ENCODE peak calls at places on chromosome 15, in four cellular contexts. H is NCI-H524, T is AG04450, R is esophagus muscularis mucosa. F is an unnamed sample.

GRCh38 chr15:46442196-46442595 is 807.4 kb downstream of the SQOR start:
- DNase-seq in T (no peak), R (no peak), H (no peak), F (no peak)

GRCh38 chr15:34318277-34319079 is 19.1 kb downstream of the SLC12A6 start:
- DNase-seq in H (peak; percentile 67), T (no peak), R (no peak), F (peak; percentile 47)

GRCh38 chr15:34243226-34243625 is 18.4 kb downstream of the EMC4 start:
- DNase-seq in R (no peak), T (no peak), H (no peak), F (no peak)

GRCh38 chr15:85335193-85335939 is 45.0 kb upstream of the AKAP13 start:
- DNase-seq in H (no peak), T (no peak), R (no peak), F (no peak)

GRCh38 chr15:33194237-33194636 is 277 bp downstream of the FMN1 start:
- DNase-seq in T (no peak), R (no peak), H (peak; percentile 55), F (no peak)

GRCh38 chr15:69861331-69862171 is 236.2 kb downstream of the TLE3 start:
- DNase-seq in H (peak; percentile 81), R (no peak), T (no peak), F (no peak)

GRCh38 chr15:74855857-74856256 is 12.9 kb upstream of the ULK3 start:
- DNase-seq in T (no peak), R (no peak), H (no peak), F (no peak)

GRCh38 chr15:34047893-34048775 is 9.1 kb upstream of the AVEN start:
- DNase-seq in H (peak; percentile 22), R (no peak), T (no peak), F (no peak)

GRCh38 chr15:78434134-78434533 is 3.9 kb upstream of the IREB2 start:
- DNase-seq in H (no peak), R (peak; percentile 55), T (no peak), F (peak; percentile 2)

GRCh38 chr15:51869074-51869425 is 39.6 kb downstream of the TMOD3 start:
- DNase-seq in H (no peak), R (no peak), T (peak; percentile 70), F (no peak)

GRCh38 chr15:93929375-93930094 is 301.8 kb upstream of the MCTP2 start:
- DNase-seq in R (no peak), H (no peak), T (peak; percentile 82), F (no peak)

GRCh38 chr15:87362531-87362930 is 894.0 kb downstream of the NTRK3 start:
- DNase-seq in T (no peak), R (no peak), H (no peak), F (no peak)

GRCh38 chr15:72722071-72722696 is 36.2 kb downstream of the BBS4 start:
- DNase-seq in T (peak; percentile 47), R (no peak), H (peak; percentile 45), F (peak; percentile 31)

GRCh38 chr15:58148633-58149032 is 10.5 kb downstream of the AQP9 start:
- DNase-seq in H (no peak), R (no peak), T (no peak), F (no peak)

GRCh38 chr15:45868109-45868691 is 233.4 kb downstream of the SQOR start:
- DNase-seq in H (no peak), T (no peak), R (no peak), F (no peak)

GRCh38 chr15:78072080-78072892 is 5.2 kb downstream of the TBC1D2B start:
- DNase-seq in H (no peak), R (no peak), T (no peak), F (no peak)

GRCh38 chr15:95326689-95327525 is 1003.6 kb upstream of the NR2F2 start:
- DNase-seq in H (peak; percentile 12), R (no peak), T (no peak), F (peak; percentile 86)

GRCh38 chr15:93048759-93049161 is 40.3 kb downstream of the RGMA start:
- DNase-seq in H (no peak), T (no peak), R (no peak), F (no peak)

GRCh38 chr15:60507596-60508424 is 28.9 kb upstream of the ICE2 start:
- DNase-seq in H (peak; percentile 10), T (peak; percentile 38), R (no peak), F (peak; percentile 28)

GRCh38 chr15:88736204-88736603 is 67.0 kb upstream of the ACAN start:
- DNase-seq in R (no peak), H (no peak), T (no peak), F (no peak)

GRCh38 chr15:89836255-89837133 is 21.8 kb upstream of the ANPEP start:
- DNase-seq in H (no peak), T (peak; percentile 84), R (peak; percentile 74), F (no peak)

GRCh38 chr15:45363334-45363733 is 15.0 kb downstream of the GATM start:
- DNase-seq in R (no peak), T (no peak), H (no peak), F (no peak)